ENCODE peak calls at places on chromosomes 7 and 10, in ten cellular contexts. One of them, this sample, is unnamed. For H3K4me1, the result is how much of the 10 kb centered on the place peaks cover.

GRCh38 chr7:36086571-36086970 is 66.5 kb upstream of the EEPD1 start:
- DNase-seq in K562: no peak
- DNase-seq in upper lobe of right lung: no peak
- DNase-seq in stomach: no peak
- DNase-seq in A673: no peak
- DNase-seq in transverse colon: no peak
- DNase-seq in tibial nerve: no peak
- DNase-seq in neuronal stem cell: no peak
- DNase-seq in CD8-positive, alpha-beta memory T cell: no peak
- DNase-seq in H1: no peak
- DNase-seq in this sample: no peak

GRCh38 chr10:90775351-90776028 is 82.3 kb downstream of the HTR7 start:
- DNase-seq in K562: no peak
- DNase-seq in upper lobe of right lung: no peak
- DNase-seq in stomach: no peak
- DNase-seq in A673: no peak
- DNase-seq in transverse colon: peak
- DNase-seq in tibial nerve: no peak
- DNase-seq in neuronal stem cell: no peak
- DNase-seq in CD8-positive, alpha-beta memory T cell: no peak
- DNase-seq in H1: no peak
- DNase-seq in this sample: no peak

GRCh38 chr10:28548781-28549498 is 16.0 kb downstream of the WAC start:
- DNase-seq in K562: no peak
- DNase-seq in upper lobe of right lung: no peak
- DNase-seq in stomach: no peak
- DNase-seq in A673: no peak
- DNase-seq in transverse colon: no peak
- DNase-seq in tibial nerve: no peak
- DNase-seq in neuronal stem cell: no peak
- DNase-seq in CD8-positive, alpha-beta memory T cell: no peak
- DNase-seq in H1: no peak
- DNase-seq in this sample: no peak

GRCh38 chr10:21217107-21217506 is 308.4 kb downstream of the SKIDA1 start:
- DNase-seq in K562: no peak
- DNase-seq in upper lobe of right lung: no peak
- DNase-seq in stomach: no peak
- DNase-seq in A673: no peak
- DNase-seq in transverse colon: no peak
- DNase-seq in tibial nerve: peak
- DNase-seq in neuronal stem cell: no peak
- DNase-seq in CD8-positive, alpha-beta memory T cell: no peak
- DNase-seq in H1: no peak
- DNase-seq in this sample: no peak

GRCh38 chr10:130654726-130655125 is 518.5 kb downstream of the GLRX3 start:
- DNase-seq in K562: no peak
- DNase-seq in upper lobe of right lung: no peak
- DNase-seq in stomach: no peak
- DNase-seq in A673: no peak
- DNase-seq in transverse colon: no peak
- DNase-seq in tibial nerve: no peak
- DNase-seq in neuronal stem cell: no peak
- DNase-seq in CD8-positive, alpha-beta memory T cell: no peak
- DNase-seq in H1: no peak
- DNase-seq in this sample: no peak

GRCh38 chr7:130566168-130566897 is 74.4 kb downstream of the MEST start:
- DNase-seq in K562: no peak
- DNase-seq in upper lobe of right lung: no peak
- DNase-seq in stomach: no peak
- DNase-seq in A673: no peak
- DNase-seq in transverse colon: no peak
- DNase-seq in tibial nerve: no peak
- DNase-seq in neuronal stem cell: no peak
- DNase-seq in CD8-positive, alpha-beta memory T cell: no peak
- DNase-seq in H1: no peak
- DNase-seq in this sample: no peak

GRCh38 chr10:20956843-20957242 is 59.7 kb upstream of the NEBL start:
- DNase-seq in K562: no peak
- DNase-seq in upper lobe of right lung: no peak
- DNase-seq in stomach: no peak
- DNase-seq in A673: peak
- DNase-seq in transverse colon: no peak
- DNase-seq in tibial nerve: no peak
- DNase-seq in neuronal stem cell: no peak
- DNase-seq in CD8-positive, alpha-beta memory T cell: no peak
- DNase-seq in H1: no peak
- DNase-seq in this sample: no peak

GRCh38 chr7:158638001-158638400 is 50.4 kb upstream of the PTPRN2 start:
- DNase-seq in K562: no peak
- DNase-seq in upper lobe of right lung: no peak
- DNase-seq in stomach: no peak
- DNase-seq in A673: no peak
- DNase-seq in transverse colon: no peak
- DNase-seq in tibial nerve: no peak
- DNase-seq in neuronal stem cell: no peak
- DNase-seq in CD8-positive, alpha-beta memory T cell: no peak
- DNase-seq in H1: no peak
- DNase-seq in this sample: no peak

GRCh38 chr7:128876127-128876526 is 13.5 kb downstream of the ATP6V1F start:
- DNase-seq in K562: no peak
- DNase-seq in upper lobe of right lung: peak
- DNase-seq in stomach: no peak
- DNase-seq in A673: no peak
- DNase-seq in transverse colon: peak
- DNase-seq in tibial nerve: no peak
- DNase-seq in neuronal stem cell: no peak
- DNase-seq in CD8-positive, alpha-beta memory T cell: no peak
- DNase-seq in H1: no peak
- DNase-seq in this sample: no peak

GRCh38 chr7:4040031-4040928 is 641.8 kb upstream of the FOXK1 start:
- DNase-seq in K562: no peak
- DNase-seq in upper lobe of right lung: no peak
- DNase-seq in stomach: no peak
- DNase-seq in A673: no peak
- DNase-seq in transverse colon: no peak
- DNase-seq in tibial nerve: no peak
- DNase-seq in neuronal stem cell: no peak
- DNase-seq in CD8-positive, alpha-beta memory T cell: no peak
- DNase-seq in H1: peak
- DNase-seq in this sample: no peak

GRCh38 chr10:114584419-114584818 is 73.7 kb downstream of the ABLIM1 start:
- DNase-seq in K562: no peak
- DNase-seq in upper lobe of right lung: no peak
- DNase-seq in stomach: no peak
- DNase-seq in A673: no peak
- DNase-seq in transverse colon: no peak
- DNase-seq in tibial nerve: no peak
- DNase-seq in neuronal stem cell: no peak
- DNase-seq in CD8-positive, alpha-beta memory T cell: no peak
- DNase-seq in H1: no peak
- DNase-seq in this sample: no peak

GRCh38 chr7:30920584-30921539 is 9.2 kb downstream of the AQP1 start:
- DNase-seq in K562: peak
- DNase-seq in upper lobe of right lung: peak
- DNase-seq in stomach: no peak
- DNase-seq in A673: no peak
- DNase-seq in transverse colon: peak
- DNase-seq in tibial nerve: no peak
- DNase-seq in neuronal stem cell: no peak
- DNase-seq in CD8-positive, alpha-beta memory T cell: no peak
- DNase-seq in H1: no peak
- DNase-seq in this sample: peak

GRCh38 chr10:49609283-49610014 is 661 bp upstream of the SLC18A3 start:
- DNase-seq in K562: no peak
- DNase-seq in upper lobe of right lung: peak
- DNase-seq in stomach: no peak
- DNase-seq in A673: no peak
- DNase-seq in transverse colon: no peak
- DNase-seq in tibial nerve: no peak
- DNase-seq in neuronal stem cell: no peak
- DNase-seq in CD8-positive, alpha-beta memory T cell: no peak
- DNase-seq in H1: no peak
- DNase-seq in this sample: no peak
- H3K4me3 ChIP-seq in K562: no peak
- H3K4me3 ChIP-seq in upper lobe of right lung: no peak
- H3K4me3 ChIP-seq in stomach: no peak
- H3K4me3 ChIP-seq in A673: peak
- H3K4me3 ChIP-seq in transverse colon: no peak
- H3K4me3 ChIP-seq in tibial nerve: peak
- H3K4me3 ChIP-seq in neuronal stem cell: peak
- H3K4me3 ChIP-seq in CD8-positive, alpha-beta memory T cell: no peak
- H3K4me3 ChIP-seq in H1: peak
- H3K4me3 ChIP-seq in this sample: no peak

DNA sequence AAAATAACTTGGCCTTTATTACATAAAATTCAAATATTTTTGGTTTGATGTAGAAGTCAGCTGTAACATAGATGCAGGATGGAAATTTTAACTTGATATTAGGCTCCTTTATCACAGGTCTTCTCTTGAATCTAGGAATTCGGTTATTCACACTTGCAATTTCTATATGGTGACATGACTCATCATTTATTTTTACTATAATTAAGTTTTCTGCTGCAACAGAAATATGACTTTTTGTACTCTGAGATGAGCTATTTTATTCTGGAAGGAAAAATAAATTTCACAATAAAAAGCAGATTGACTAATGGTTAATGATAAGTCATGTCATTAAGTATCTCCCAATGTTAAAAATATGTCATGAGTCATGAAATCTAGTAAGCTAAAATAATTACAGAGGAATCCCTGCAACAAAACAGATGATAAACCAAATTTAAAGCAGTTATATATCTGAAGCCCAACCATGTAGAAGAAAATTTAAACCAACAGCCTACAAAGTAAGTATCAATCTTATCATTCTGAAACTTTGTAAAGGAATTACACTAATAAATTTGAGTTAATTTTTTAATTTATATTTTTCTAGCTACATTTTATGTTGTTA is 149.2 kb downstream of the CACNA2D1 start:
- DNase-seq in K562: no peak
- DNase-seq in upper lobe of right lung: no peak
- DNase-seq in stomach: no peak
- DNase-seq in A673: no peak
- DNase-seq in transverse colon: no peak
- DNase-seq in tibial nerve: no peak
- DNase-seq in neuronal stem cell: no peak
- DNase-seq in CD8-positive, alpha-beta memory T cell: no peak
- DNase-seq in H1: no peak
- DNase-seq in this sample: no peak
- H3K4me1 ChIP-seq in K562: under half
- H3K4me1 ChIP-seq in upper lobe of right lung: under half
- H3K4me1 ChIP-seq in stomach: under half
- H3K4me1 ChIP-seq in A673: under half
- H3K4me1 ChIP-seq in transverse colon: under half
- H3K4me1 ChIP-seq in tibial nerve: under half
- H3K4me1 ChIP-seq in neuronal stem cell: under half
- H3K4me1 ChIP-seq in CD8-positive, alpha-beta memory T cell: under half
- H3K4me1 ChIP-seq in H1: under half
- H3K4me1 ChIP-seq in this sample: under half

GRCh38 chr7:141200191-141201108 is 126.6 kb downstream of the TMEM178B start:
- DNase-seq in K562: no peak
- DNase-seq in upper lobe of right lung: no peak
- DNase-seq in stomach: no peak
- DNase-seq in A673: no peak
- DNase-seq in transverse colon: no peak
- DNase-seq in tibial nerve: no peak
- DNase-seq in neuronal stem cell: no peak
- DNase-seq in CD8-positive, alpha-beta memory T cell: no peak
- DNase-seq in H1: no peak
- DNase-seq in this sample: no peak

GRCh38 chr7:141201145-141201885 is 127.5 kb downstream of the TMEM178B start:
- DNase-seq in K562: no peak
- DNase-seq in upper lobe of right lung: no peak
- DNase-seq in stomach: no peak
- DNase-seq in A673: no peak
- DNase-seq in transverse colon: no peak
- DNase-seq in tibial nerve: no peak
- DNase-seq in neuronal stem cell: no peak
- DNase-seq in CD8-positive, alpha-beta memory T cell: no peak
- DNase-seq in H1: no peak
- DNase-seq in this sample: no peak

GRCh38 chr7:141207661-141208060 is 133.8 kb downstream of the TMEM178B start:
- DNase-seq in K562: no peak
- DNase-seq in upper lobe of right lung: no peak
- DNase-seq in stomach: no peak
- DNase-seq in A673: no peak
- DNase-seq in transverse colon: no peak
- DNase-seq in tibial nerve: no peak
- DNase-seq in neuronal stem cell: no peak
- DNase-seq in CD8-positive, alpha-beta memory T cell: no peak
- DNase-seq in H1: no peak
- DNase-seq in this sample: no peak

GRCh38 chr7:141202540-141202939 is 128.7 kb downstream of the TMEM178B start:
- DNase-seq in K562: no peak
- DNase-seq in upper lobe of right lung: no peak
- DNase-seq in stomach: no peak
- DNase-seq in A673: no peak
- DNase-seq in transverse colon: no peak
- DNase-seq in tibial nerve: no peak
- DNase-seq in neuronal stem cell: no peak
- DNase-seq in CD8-positive, alpha-beta memory T cell: no peak
- DNase-seq in H1: no peak
- DNase-seq in this sample: no peak

DNA sequence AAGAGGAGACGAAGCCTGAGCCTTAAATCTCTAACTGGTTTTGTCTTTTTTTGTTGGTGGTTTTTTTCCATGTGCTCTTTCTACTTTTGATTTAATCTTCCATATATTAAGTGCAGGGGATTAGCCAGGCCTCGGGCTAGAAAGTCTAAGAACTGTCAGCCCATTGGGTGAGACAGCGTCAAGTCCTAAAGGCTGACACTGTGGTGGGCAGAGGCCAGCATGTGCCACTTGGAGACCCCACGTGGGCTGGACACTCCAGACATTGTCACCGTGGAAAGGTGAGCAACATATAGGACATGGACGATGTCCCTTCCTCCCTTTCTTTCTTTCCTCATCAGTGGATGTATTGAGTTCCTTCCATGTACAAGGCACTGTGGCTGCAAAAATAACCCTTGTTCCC is 129.3 kb downstream of the TMEM178B start:
- DNase-seq in K562: no peak
- DNase-seq in upper lobe of right lung: no peak
- DNase-seq in stomach: no peak
- DNase-seq in A673: no peak
- DNase-seq in transverse colon: no peak
- DNase-seq in tibial nerve: no peak
- DNase-seq in neuronal stem cell: no peak
- DNase-seq in CD8-positive, alpha-beta memory T cell: no peak
- DNase-seq in H1: no peak
- DNase-seq in this sample: no peak
- H3K4me3 ChIP-seq in K562: no peak
- H3K4me3 ChIP-seq in upper lobe of right lung: no peak
- H3K4me3 ChIP-seq in stomach: no peak
- H3K4me3 ChIP-seq in A673: no peak
- H3K4me3 ChIP-seq in transverse colon: no peak
- H3K4me3 ChIP-seq in tibial nerve: no peak
- H3K4me3 ChIP-seq in neuronal stem cell: no peak
- H3K4me3 ChIP-seq in CD8-positive, alpha-beta memory T cell: no peak
- H3K4me3 ChIP-seq in H1: no peak
- H3K4me3 ChIP-seq in this sample: no peak

GRCh38 chr7:151062399-151063211 is 3.2 kb downstream of the SLC4A2 start:
- DNase-seq in K562: peak
- DNase-seq in upper lobe of right lung: peak
- DNase-seq in stomach: peak
- DNase-seq in A673: no peak
- DNase-seq in transverse colon: peak
- DNase-seq in tibial nerve: no peak
- DNase-seq in neuronal stem cell: peak
- DNase-seq in CD8-positive, alpha-beta memory T cell: no peak
- DNase-seq in H1: peak
- DNase-seq in this sample: no peak
- H3K4me1 ChIP-seq in K562: under half
- H3K4me1 ChIP-seq in upper lobe of right lung: under half
- H3K4me1 ChIP-seq in stomach: under half
- H3K4me1 ChIP-seq in A673: under half
- H3K4me1 ChIP-seq in transverse colon: half or more
- H3K4me1 ChIP-seq in tibial nerve: under half
- H3K4me1 ChIP-seq in neuronal stem cell: under half
- H3K4me1 ChIP-seq in CD8-positive, alpha-beta memory T cell: under half
- H3K4me1 ChIP-seq in H1: under half
- H3K4me1 ChIP-seq in this sample: under half